ENCODE peak calls at places on chromosome 21, in seven cellular contexts. One of them, this sample, is unnamed.

GRCh38 chr21:29378814-29379213 is 80.1 kb downstream of the BACH1 start:
- DNase-seq in GM23248: no peak
- DNase-seq in endothelial cell of umbilical vein: no peak
- DNase-seq in IMR-90: peak; percentile 56
- DNase-seq in GM06990: no peak
- DNase-seq in cardiac muscle cell: no peak
- DNase-seq in hepatocyte: no peak
- DNase-seq in this sample: no peak

GRCh38 chr21:28272272-28272992 is 720.2 kb downstream of the LTN1 start:
- DNase-seq in GM23248: peak; percentile 11
- DNase-seq in endothelial cell of umbilical vein: no peak
- DNase-seq in IMR-90: peak; percentile 51
- DNase-seq in GM06990: no peak
- DNase-seq in cardiac muscle cell: no peak
- DNase-seq in hepatocyte: no peak
- DNase-seq in this sample: no peak

GRCh38 chr21:17351766-17352165 is 161.1 kb upstream of the CXADR start:
- DNase-seq in GM23248: no peak
- DNase-seq in endothelial cell of umbilical vein: no peak
- DNase-seq in IMR-90: no peak
- DNase-seq in GM06990: no peak
- DNase-seq in cardiac muscle cell: no peak
- DNase-seq in hepatocyte: no peak
- DNase-seq in this sample: no peak

GRCh38 chr21:41410361-41410760 is 15.7 kb upstream of the MX1 start:
- DNase-seq in GM23248: no peak
- DNase-seq in endothelial cell of umbilical vein: no peak
- DNase-seq in IMR-90: no peak
- DNase-seq in GM06990: no peak
- DNase-seq in cardiac muscle cell: no peak
- DNase-seq in hepatocyte: no peak
- DNase-seq in this sample: no peak

GRCh38 chr21:34639250-34639649 is 24.3 kb upstream of the RCAN1 start:
- DNase-seq in GM23248: no peak
- DNase-seq in endothelial cell of umbilical vein: no peak
- DNase-seq in IMR-90: no peak
- DNase-seq in GM06990: no peak
- DNase-seq in cardiac muscle cell: no peak
- DNase-seq in hepatocyte: no peak
- DNase-seq in this sample: no peak

GRCh38 chr21:46605759-46606426 is 1.0 kb upstream of the S100B start:
- DNase-seq in GM23248: no peak
- DNase-seq in endothelial cell of umbilical vein: no peak
- DNase-seq in IMR-90: no peak
- DNase-seq in GM06990: peak; percentile 48
- DNase-seq in cardiac muscle cell: no peak
- DNase-seq in hepatocyte: no peak
- DNase-seq in this sample: no peak

GRCh38 chr21:21163904-21164303 is 165.7 kb downstream of the NCAM2 start:
- DNase-seq in GM23248: peak; percentile 84
- DNase-seq in endothelial cell of umbilical vein: peak; percentile 52
- DNase-seq in IMR-90: peak; percentile 82
- DNase-seq in GM06990: no peak
- DNase-seq in cardiac muscle cell: peak; percentile 78
- DNase-seq in hepatocyte: peak; percentile 81
- DNase-seq in this sample: no peak

GRCh38 chr21:29078884-29079765 is 5.7 kb upstream of the CCT8 start:
- DNase-seq in GM23248: no peak
- DNase-seq in endothelial cell of umbilical vein: no peak
- DNase-seq in IMR-90: no peak
- DNase-seq in GM06990: peak; percentile 36
- DNase-seq in cardiac muscle cell: no peak
- DNase-seq in hepatocyte: no peak
- DNase-seq in this sample: no peak

GRCh38 chr21:24895885-24896734 is 711.2 kb downstream of the MRPL39 start:
- DNase-seq in GM23248: peak; percentile 5
- DNase-seq in endothelial cell of umbilical vein: no peak
- DNase-seq in IMR-90: peak; percentile 25
- DNase-seq in GM06990: peak; percentile 13
- DNase-seq in cardiac muscle cell: peak; percentile 29
- DNase-seq in hepatocyte: peak; percentile 6
- DNase-seq in this sample: no peak

GRCh38 chr21:29436143-29436542 is 137.4 kb downstream of the BACH1 start:
- DNase-seq in GM23248: no peak
- DNase-seq in endothelial cell of umbilical vein: no peak
- DNase-seq in IMR-90: no peak
- DNase-seq in GM06990: no peak
- DNase-seq in cardiac muscle cell: no peak
- DNase-seq in hepatocyte: no peak
- DNase-seq in this sample: no peak

GRCh38 chr21:38567577-38568360 is 69.5 kb upstream of the ERG start:
- DNase-seq in GM23248: peak; percentile 91
- DNase-seq in endothelial cell of umbilical vein: no peak
- DNase-seq in IMR-90: peak; percentile 6
- DNase-seq in GM06990: no peak
- DNase-seq in cardiac muscle cell: no peak
- DNase-seq in hepatocyte: peak; percentile 47
- DNase-seq in this sample: peak; percentile 1

GRCh38 chr21:42308914-42309752 is 6.1 kb downstream of the TFF3 start:
- DNase-seq in GM23248: no peak
- DNase-seq in endothelial cell of umbilical vein: no peak
- DNase-seq in IMR-90: no peak
- DNase-seq in GM06990: no peak
- DNase-seq in cardiac muscle cell: no peak
- DNase-seq in hepatocyte: no peak
- DNase-seq in this sample: no peak

GRCh38 chr21:39705849-39706248 is 39.1 kb upstream of the IGSF5 start:
- DNase-seq in GM23248: peak; percentile 35
- DNase-seq in endothelial cell of umbilical vein: no peak
- DNase-seq in IMR-90: peak; percentile 12
- DNase-seq in GM06990: no peak
- DNase-seq in cardiac muscle cell: no peak
- DNase-seq in hepatocyte: no peak
- DNase-seq in this sample: no peak

GRCh38 chr21:42674351-42674940 is 21.0 kb downstream of the PDE9A start:
- DNase-seq in GM23248: no peak
- DNase-seq in endothelial cell of umbilical vein: no peak
- DNase-seq in IMR-90: no peak
- DNase-seq in GM06990: no peak
- DNase-seq in cardiac muscle cell: peak; percentile 69
- DNase-seq in hepatocyte: peak; percentile 76
- DNase-seq in this sample: no peak

GRCh38 chr21:38712076-38712475 is 93.7 kb upstream of the ETS2 start:
- DNase-seq in GM23248: peak; percentile 63
- DNase-seq in endothelial cell of umbilical vein: peak; percentile 68
- DNase-seq in IMR-90: peak; percentile 27
- DNase-seq in GM06990: no peak
- DNase-seq in cardiac muscle cell: peak; percentile 48
- DNase-seq in hepatocyte: peak; percentile 59
- DNase-seq in this sample: no peak

GRCh38 chr21:24225432-24225831 is 1381.8 kb downstream of the MRPL39 start:
- DNase-seq in GM23248: no peak
- DNase-seq in endothelial cell of umbilical vein: no peak
- DNase-seq in IMR-90: peak; percentile 87
- DNase-seq in GM06990: no peak
- DNase-seq in cardiac muscle cell: no peak
- DNase-seq in hepatocyte: no peak
- DNase-seq in this sample: no peak

GRCh38 chr21:41349607-41350390 is 12.0 kb upstream of the MX2 start:
- DNase-seq in GM23248: no peak
- DNase-seq in endothelial cell of umbilical vein: no peak
- DNase-seq in IMR-90: no peak
- DNase-seq in GM06990: no peak
- DNase-seq in cardiac muscle cell: no peak
- DNase-seq in hepatocyte: no peak
- DNase-seq in this sample: no peak

GRCh38 chr21:29953072-29953471 is 13.3 kb upstream of the GRIK1 start:
- DNase-seq in GM23248: no peak
- DNase-seq in endothelial cell of umbilical vein: no peak
- DNase-seq in IMR-90: no peak
- DNase-seq in GM06990: no peak
- DNase-seq in cardiac muscle cell: peak; percentile 15
- DNase-seq in hepatocyte: no peak
- DNase-seq in this sample: no peak

GRCh38 chr21:35399706-35400105 is 350.6 kb upstream of the RUNX1 start:
- DNase-seq in GM23248: no peak
- DNase-seq in endothelial cell of umbilical vein: no peak
- DNase-seq in IMR-90: no peak
- DNase-seq in GM06990: no peak
- DNase-seq in cardiac muscle cell: no peak
- DNase-seq in hepatocyte: no peak
- DNase-seq in this sample: no peak

DNA sequence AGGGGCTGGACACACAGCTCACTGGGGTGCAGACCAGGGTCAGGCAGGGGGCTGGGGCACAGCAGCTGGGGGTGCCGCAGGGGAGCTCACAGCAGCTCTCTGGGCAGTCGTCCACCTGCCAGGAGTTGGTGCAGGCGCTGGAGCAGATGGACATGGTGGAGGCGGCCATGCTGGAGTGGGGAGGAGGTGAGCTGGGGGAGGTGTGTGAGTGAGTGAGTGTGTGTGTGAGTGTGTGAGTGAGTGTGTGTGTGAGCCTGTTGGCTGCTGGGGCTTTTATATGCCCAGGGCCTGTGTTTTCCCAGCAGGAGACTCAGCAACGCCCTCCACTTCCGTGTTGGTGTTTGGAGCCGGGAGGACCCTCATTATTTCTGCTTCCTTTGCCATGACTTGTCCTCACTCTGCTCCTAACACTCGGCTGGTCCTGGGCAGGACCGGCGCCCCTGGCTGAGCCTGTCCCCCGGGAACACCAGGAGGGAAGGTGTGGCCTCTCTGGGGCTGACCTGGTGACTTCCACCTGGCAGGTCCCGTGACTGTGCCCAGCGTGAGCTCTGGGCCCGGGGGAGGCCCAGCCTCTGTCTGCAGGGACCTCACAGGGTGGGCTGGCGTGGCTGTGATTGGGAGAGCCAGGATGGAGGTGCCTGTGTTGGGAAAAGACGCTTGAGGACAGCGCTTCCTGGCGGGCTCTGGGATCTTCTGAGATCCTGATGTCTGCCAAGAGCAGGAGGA is at the start of gene KRTAP10-2:
- DNase-seq in GM23248: no peak
- DNase-seq in endothelial cell of umbilical vein: no peak
- DNase-seq in IMR-90: no peak
- DNase-seq in GM06990: no peak
- DNase-seq in cardiac muscle cell: no peak
- DNase-seq in hepatocyte: no peak
- DNase-seq in this sample: no peak
- H3K27me3 ChIP-seq in GM23248: peaks cover 41% of the 10 kb centered on the region
- H3K27me3 ChIP-seq in endothelial cell of umbilical vein: peaks cover 3% of the 10 kb centered on the region
- H3K27me3 ChIP-seq in IMR-90: peaks cover 14% of the 10 kb centered on the region
- H3K27me3 ChIP-seq in GM06990: no peaks in the 10 kb centered on the region
- H3K27me3 ChIP-seq in cardiac muscle cell: no peaks in the 10 kb centered on the region
- H3K27me3 ChIP-seq in hepatocyte: no peaks in the 10 kb centered on the region
- H3K27me3 ChIP-seq in this sample: peaks cover 8% of the 10 kb centered on the region

GRCh38 chr21:44723177-44724131 is 12.1 kb upstream of the TSPEAR start:
- DNase-seq in GM23248: peak; percentile 31
- DNase-seq in endothelial cell of umbilical vein: no peak
- DNase-seq in IMR-90: no peak
- DNase-seq in GM06990: no peak
- DNase-seq in cardiac muscle cell: no peak
- DNase-seq in hepatocyte: no peak
- DNase-seq in this sample: no peak
- H3K4me3 ChIP-seq in GM23248: no peak overlapping the region
- H3K4me3 ChIP-seq in endothelial cell of umbilical vein: no peak overlapping the region
- H3K4me3 ChIP-seq in IMR-90: no peak overlapping the region
- H3K4me3 ChIP-seq in GM06990: no peak overlapping the region
- H3K4me3 ChIP-seq in cardiac muscle cell: no peak overlapping the region
- H3K4me3 ChIP-seq in hepatocyte: no peak overlapping the region
- H3K4me3 ChIP-seq in this sample: no peak overlapping the region

DNA sequence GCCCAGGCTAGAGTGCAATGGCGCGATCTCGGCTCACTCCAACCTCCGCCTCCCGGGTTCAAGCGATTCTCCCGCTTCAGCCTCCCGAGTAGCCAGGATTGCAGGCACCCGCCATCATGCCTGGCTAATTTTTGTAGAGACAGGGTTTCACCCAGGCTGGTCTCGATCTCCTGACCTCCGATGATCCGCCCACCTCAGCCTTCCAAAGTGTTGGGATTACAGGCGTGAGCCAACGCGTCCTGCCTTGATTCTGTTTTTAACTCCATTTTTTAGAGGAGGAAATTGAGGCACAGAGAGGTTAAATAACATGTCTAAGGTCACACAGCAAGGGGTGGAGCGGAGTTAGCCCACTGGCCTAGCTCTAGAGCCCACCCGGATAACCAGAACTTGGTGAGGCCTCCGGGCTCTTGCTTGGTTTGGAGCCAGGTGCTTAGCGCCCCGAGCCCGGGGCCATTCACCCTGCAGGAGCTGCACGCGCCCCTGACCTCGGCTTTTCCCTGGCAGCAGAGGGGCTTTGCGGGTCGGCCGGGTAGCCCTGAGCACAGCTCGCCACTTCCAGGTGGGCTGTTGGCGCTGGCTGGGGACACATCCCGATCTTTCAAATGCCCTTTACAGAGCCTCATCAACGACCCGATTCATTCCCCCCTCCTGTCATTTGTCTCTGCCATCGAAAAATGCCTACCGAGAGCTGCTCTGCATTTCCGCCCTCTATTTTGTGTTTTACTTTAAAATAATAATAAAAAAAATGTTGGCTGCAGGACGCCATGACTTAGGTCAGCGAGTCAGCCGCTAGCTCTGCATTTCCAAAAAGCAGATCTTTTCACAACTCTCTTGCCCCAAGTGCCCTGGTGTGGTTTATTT is 11.2 kb downstream of the SIM2 start:
- DNase-seq in GM23248: no peak
- DNase-seq in endothelial cell of umbilical vein: no peak
- DNase-seq in IMR-90: no peak
- DNase-seq in GM06990: no peak
- DNase-seq in cardiac muscle cell: no peak
- DNase-seq in hepatocyte: no peak
- DNase-seq in this sample: no peak
- H3K27me3 ChIP-seq in GM23248: peaks cover 97% of the 10 kb centered on the region
- H3K27me3 ChIP-seq in endothelial cell of umbilical vein: peaks cover 86% of the 10 kb centered on the region
- H3K27me3 ChIP-seq in IMR-90: peaks cover 80% of the 10 kb centered on the region
- H3K27me3 ChIP-seq in GM06990: no peaks in the 10 kb centered on the region
- H3K27me3 ChIP-seq in cardiac muscle cell: peaks cover 100% of the 10 kb centered on the region
- H3K27me3 ChIP-seq in hepatocyte: peaks cover 100% of the 10 kb centered on the region
- H3K27me3 ChIP-seq in this sample: peaks cover 61% of the 10 kb centered on the region

DNA sequence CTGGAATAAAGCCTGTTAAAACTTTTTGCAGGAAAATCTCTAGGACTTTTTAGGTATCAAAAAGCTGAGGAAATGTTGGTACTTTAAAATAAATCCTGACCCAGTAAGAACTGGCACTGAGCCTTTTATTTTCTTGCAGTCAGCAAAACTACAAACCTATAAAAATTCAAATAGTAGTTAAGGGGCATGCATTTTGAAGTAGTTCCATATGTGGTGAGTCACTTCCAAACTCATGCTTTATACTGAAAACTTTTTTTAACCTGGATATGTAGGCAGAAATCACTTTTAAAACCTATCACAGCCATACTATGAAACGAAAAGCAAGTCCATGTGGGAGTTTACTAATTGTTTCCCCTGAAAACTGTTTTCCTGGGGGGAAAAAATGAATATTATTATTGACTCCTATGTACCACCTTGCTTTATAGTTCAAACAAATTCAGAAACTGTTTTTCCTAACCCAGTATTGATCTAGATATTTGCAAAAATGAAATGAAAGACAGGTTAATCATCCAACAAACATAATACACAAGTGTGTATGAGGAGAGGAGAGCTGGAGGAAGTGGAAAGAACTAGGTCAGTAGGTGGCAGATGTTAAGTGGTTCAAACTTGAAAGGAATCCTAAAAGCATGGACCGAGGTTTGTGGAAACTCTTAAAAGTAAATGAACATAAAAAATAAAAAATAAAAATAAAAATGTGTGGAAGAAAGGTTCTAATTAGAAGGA is 30.5 kb downstream of the NRIP1 start:
- DNase-seq in GM23248: peak; percentile 67
- DNase-seq in endothelial cell of umbilical vein: peak; percentile 29
- DNase-seq in IMR-90: peak; percentile 72
- DNase-seq in GM06990: no peak
- DNase-seq in cardiac muscle cell: peak; percentile 25
- DNase-seq in hepatocyte: no peak
- DNase-seq in this sample: peak; percentile 33
- H3K4me3 ChIP-seq in GM23248: peak overlapping the region; percentile 47
- H3K4me3 ChIP-seq in endothelial cell of umbilical vein: no peak overlapping the region
- H3K4me3 ChIP-seq in IMR-90: no peak overlapping the region
- H3K4me3 ChIP-seq in GM06990: no peak overlapping the region
- H3K4me3 ChIP-seq in cardiac muscle cell: no peak overlapping the region
- H3K4me3 ChIP-seq in hepatocyte: no peak overlapping the region
- H3K4me3 ChIP-seq in this sample: no peak overlapping the region